ENCODE peak calls at places on chromosomes 4 and X, in seven cellular contexts. N, C, V, M, B, Q and L are unnamed samples.

GRCh38 chr4:5793514-5793913 is 82.5 kb downstream of the EVC start:
- DNase-seq in M (no peak), N (no peak), Q (no peak), B (no peak), V (peak), C (no peak), L (no peak)

GRCh38 chrX:20270557-20270880 is 3.8 kb upstream of the RPS6KA3 start:
- DNase-seq in B (no peak), M (no peak), C (no peak), V (no peak), N (no peak), Q (no peak), L (no peak)

GRCh38 chr4:73187325-73187724 is 71.3 kb downstream of the ANKRD17 start:
- DNase-seq in C (no peak), N (no peak), Q (no peak), B (no peak), V (no peak), M (no peak), L (no peak)

GRCh38 chr4:121789960-121790829 is 10.9 kb upstream of the EXOSC9 start:
- DNase-seq in N (no peak), M (no peak), Q (peak), C (no peak), B (no peak), V (no peak), L (no peak)

GRCh38 chr4:130851932-130852331 is 1756.0 kb downstream of the C4orf33 start:
- DNase-seq in M (no peak), N (no peak), B (no peak), V (no peak), C (no peak), Q (no peak), L (peak)

GRCh38 chrX:10591363-10592036 is 28.9 kb downstream of the MID1 start:
- DNase-seq in M (no peak), C (no peak), Q (no peak), B (no peak), N (no peak), V (no peak), L (no peak)

GRCh38 chr4:75248770-75249467 is 265.3 kb downstream of the RCHY1 start:
- DNase-seq in V (no peak), B (no peak), C (no peak), N (no peak), M (no peak), Q (no peak), L (no peak)

GRCh38 chr4:2300431-2300861 is 38.5 kb upstream of the MXD4 start:
- DNase-seq in Q (no peak), B (no peak), N (no peak), V (no peak), M (no peak), C (no peak), L (no peak)

GRCh38 chr4:38017579-38017978 is 57.4 kb downstream of the PTTG2 start:
- DNase-seq in M (no peak), Q (no peak), V (no peak), C (no peak), N (no peak), B (no peak), L (no peak)

GRCh38 chr4:17450431-17450830 is 61.5 kb downstream of the QDPR start:
- DNase-seq in V (no peak), C (no peak), Q (no peak), N (no peak), B (no peak), M (no peak), L (no peak)

GRCh38 chr4:139951051-139951450 is 202.9 kb downstream of the MAML3 start:
- DNase-seq in Q (no peak), M (no peak), B (no peak), V (no peak), C (no peak), N (no peak), L (no peak)

GRCh38 chr4:167606551-167606950 is 372.3 kb upstream of the SPOCK3 start:
- DNase-seq in B (no peak), M (no peak), N (no peak), V (no peak), C (no peak), Q (no peak), L (no peak)

GRCh38 chrX:27336466-27337091 is 126.6 kb downstream of the PPP4R3C start:
- DNase-seq in N (peak), V (peak), B (no peak), C (no peak), Q (peak), M (peak), L (peak)

GRCh38 chr4:177573487-177573886 is 131.2 kb upstream of the AGA start:
- DNase-seq in C (no peak), Q (no peak), M (no peak), V (no peak), N (no peak), B (no peak), L (no peak)

GRCh38 chrX:141814213-141814857 is 23.8 kb upstream of the MAGEC3 start:
- DNase-seq in M (no peak), N (no peak), V (no peak), B (no peak), C (no peak), Q (no peak), L (no peak)

GRCh38 chr4:180394730-180395129 is 1848.5 kb upstream of the TENM3 start:
- DNase-seq in N (no peak), M (no peak), C (no peak), Q (no peak), B (no peak), V (no peak), L (no peak)

GRCh38 chr4:128371004-128371777 is 83.6 kb upstream of the PGRMC2 start:
- DNase-seq in B (no peak), M (no peak), V (no peak), Q (no peak), C (no peak), N (no peak), L (no peak)

GRCh38 chr4:136863756-136864155 is 668.5 kb downstream of the PCDH18 start:
- DNase-seq in B (no peak), V (no peak), M (no peak), C (no peak), N (no peak), Q (no peak), L (no peak)

GRCh38 chr4:75985116-75985515 is 5.6 kb downstream of the SDAD1 start:
- DNase-seq in N (no peak), M (no peak), C (no peak), Q (no peak), B (no peak), V (no peak), L (no peak)

GRCh38 chr4:168722391-168722790 is 225.5 kb downstream of the PALLD start:
- DNase-seq in M (no peak), Q (no peak), C (no peak), B (no peak), V (no peak), N (no peak), L (no peak)
- H3K27ac ChIP-seq in M (no peak), Q (no peak), C (peak), B (peak), V (no peak), N (no peak), L (no peak)

GRCh38 chr4:110623710-110624015 is 786 bp upstream of the PITX2 start:
- DNase-seq in B (no peak), N (no peak), C (no peak), V (no peak), M (no peak), Q (no peak), L (no peak)
- H3K4me3 ChIP-seq in B (no peak), N (no peak), C (peak), V (no peak), M (no peak), Q (no peak), L (no peak)

DNA sequence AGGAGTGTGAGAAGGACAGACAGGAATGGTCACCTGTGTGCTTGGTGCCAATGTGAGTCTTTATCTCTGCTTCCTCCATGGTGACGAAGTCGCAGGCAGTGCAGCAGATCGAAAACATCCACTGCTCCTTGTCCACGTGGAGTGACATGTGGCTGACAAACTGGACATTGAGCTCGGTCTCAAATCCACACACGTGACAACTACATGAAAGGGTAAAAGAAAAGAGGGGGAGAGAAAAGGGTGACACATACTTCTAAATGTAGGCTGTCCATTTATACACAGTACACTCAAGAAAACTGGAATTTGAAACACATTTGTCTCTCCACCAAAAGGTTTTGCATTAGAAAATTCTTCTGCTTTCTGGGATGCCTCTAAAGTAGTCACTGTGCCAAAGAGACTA is 94.5 kb downstream of the C4orf51 start:
- DNase-seq in C (no peak), Q (no peak), V (no peak), M (no peak), B (no peak), N (no peak), L (no peak)
- H3K27ac ChIP-seq in C (peak), Q (no peak), V (no peak), M (no peak), B (no peak), N (no peak), L (no peak)

DNA sequence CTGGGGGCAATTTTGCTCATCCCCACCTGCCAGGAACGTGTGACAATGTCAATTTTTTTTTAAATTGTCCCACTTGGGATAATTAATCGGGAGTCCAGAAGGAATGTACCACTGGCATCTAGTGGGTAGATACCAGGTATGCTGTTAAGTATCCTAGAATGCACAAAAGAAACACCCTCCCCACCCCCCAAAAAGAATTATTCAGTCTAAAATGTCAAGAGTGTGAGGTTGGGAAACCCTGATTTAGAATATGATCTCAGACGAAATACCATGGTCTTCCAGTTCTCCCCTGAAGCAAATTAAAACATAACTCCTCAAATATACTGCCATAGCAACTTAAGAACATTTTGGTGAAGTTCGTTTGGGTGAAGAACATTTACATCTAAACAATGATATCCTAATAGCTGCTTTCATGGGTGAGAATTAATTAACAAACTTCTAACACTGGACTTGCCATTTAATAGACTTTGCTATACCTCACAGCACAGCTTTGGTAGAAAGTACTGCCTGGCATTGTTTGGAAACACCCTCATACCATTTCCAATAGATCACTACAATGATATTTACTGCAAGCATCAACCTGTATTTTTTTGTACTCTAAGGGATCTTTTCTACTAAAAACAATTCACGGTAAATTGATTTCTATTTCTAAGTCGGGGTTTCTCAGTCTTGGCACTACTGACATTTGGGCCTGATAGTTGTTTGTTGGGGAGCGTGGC is 36.5 kb downstream of the SH3RF1 start:
- DNase-seq in C (no peak), M (no peak), B (no peak), Q (no peak), N (no peak), V (no peak), L (no peak)
- H3K4me3 ChIP-seq in C (no peak), M (no peak), B (no peak), Q (no peak), N (no peak), V (no peak), L (no peak)

DNA sequence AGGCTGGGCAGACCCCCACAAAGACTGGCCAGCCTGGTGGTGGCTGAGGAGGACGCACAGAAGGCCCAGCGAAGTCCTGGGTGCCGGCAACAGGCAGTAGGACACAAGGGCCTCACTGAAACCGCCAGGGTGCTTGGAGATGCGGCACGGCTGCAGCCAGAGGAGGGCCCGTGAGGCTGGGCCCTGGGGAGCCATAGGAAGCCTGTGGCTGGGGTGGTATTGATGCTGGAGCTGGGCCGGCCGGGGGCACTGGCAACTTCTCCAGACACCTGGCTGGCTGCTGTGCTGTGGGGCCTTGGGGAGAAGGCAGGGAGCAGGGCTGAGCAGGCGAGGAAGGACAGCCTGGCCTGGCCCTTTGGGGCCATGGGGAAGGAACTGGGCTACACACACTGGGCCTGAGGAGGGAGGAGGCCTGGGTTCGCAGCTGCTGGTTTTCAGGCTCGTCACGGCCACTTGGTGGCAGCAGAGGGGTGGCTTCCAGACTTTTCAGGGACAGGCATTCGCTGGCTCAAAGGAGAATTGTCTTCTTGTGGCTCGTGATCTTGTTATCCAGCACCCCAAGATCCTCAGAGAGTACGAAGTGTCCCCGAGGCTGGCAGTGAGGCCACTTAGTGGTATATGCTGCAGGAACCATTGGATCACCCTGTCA is 37.2 kb downstream of the ATP2B3 start:
- DNase-seq in Q (peak), N (peak), V (peak), C (peak), B (peak), M (peak), L (peak)
- H3K27ac ChIP-seq in Q (no peak), N (no peak), V (no peak), C (no peak), B (no peak), M (no peak), L (no peak)